ENCODE peak calls at places on chromosome 16, in five cellular contexts. B is A673; V is activated naive CD8-positive, alpha-beta T cell treated with anti-CD3 and anti-CD28 coated beads, Interleukin-2, amount 50 U/mL, for 24 hours; Y is cardiac muscle cell; Q is activated CD8-positive, alpha-beta T cell treated with anti-CD3 and anti-CD28 coated beads, Interleukin-2, amount 10 ng/mL, durations not matched to agents 7 days and 5 days. J is an unnamed sample.

GRCh38 chr16:49454426-49455180 is 81.0 kb downstream of the C16orf78 start:
- DNase-seq in B (no peak), V (no peak), Y (no peak), Q (no peak), J (no peak)

GRCh38 chr16:88299751-88300462 is 82.9 kb upstream of the ZNF469 start:
- DNase-seq in B (no peak), V (no peak), Y (no peak), Q (no peak), J (no peak)

GRCh38 chr16:68233085-68233834 is 2.7 kb downstream of the ESRP2 start:
- DNase-seq in B (no peak), V (no peak), Y (no peak), Q (no peak), J (no peak)

GRCh38 chr16:89268987-89269735 is 51.7 kb downstream of the ZNF778 start:
- DNase-seq in B (no peak), V (no peak), Y (peak), Q (no peak), J (no peak)

GRCh38 chr16:6687593-6687992 is 645.1 kb upstream of the RBFOX1 start:
- DNase-seq in B (no peak), V (no peak), Y (no peak), Q (no peak), J (no peak)

GRCh38 chr16:83772806-83773205 is 35.0 kb upstream of the HSBP1 start:
- DNase-seq in B (no peak), V (no peak), Y (no peak), Q (no peak), J (no peak)

GRCh38 chr16:76639685-76640289 is 362.6 kb downstream of the CNTNAP4 start:
- DNase-seq in B (peak), V (no peak), Y (peak), Q (no peak), J (peak)

GRCh38 chr16:4882261-4882632 is 35.0 kb downstream of the UBN1 start:
- DNase-seq in B (no peak), V (no peak), Y (peak), Q (no peak), J (no peak)

GRCh38 chr16:84198401-84198800 is 7.4 kb downstream of the ADAD2 start:
- DNase-seq in B (no peak), V (no peak), Y (peak), Q (no peak), J (no peak)

GRCh38 chr16:20675488-20676267 is 21.8 kb downstream of the ACSM1 start:
- DNase-seq in B (no peak), V (peak), Y (peak), Q (peak), J (peak)

GRCh38 chr16:75550211-75550662 is 5.8 kb downstream of the TMEM231 start:
- DNase-seq in B (peak), V (peak), Y (peak), Q (peak), J (peak)

GRCh38 chr16:30934827-30935557 is 11.6 kb downstream of the FBXL19 start:
- DNase-seq in B (peak), V (peak), Y (peak), Q (peak), J (peak)

GRCh38 chr16:77842468-77842867 is 54.1 kb downstream of the VAT1L start:
- DNase-seq in B (no peak), V (no peak), Y (no peak), Q (no peak), J (no peak)

J was measured in WTC11.